ENCODE peak calls at places on chromosomes 16 and 17, in seven cellular contexts. U, S, Y, C, K, I and B are unnamed samples.

GRCh38 chr16:90046122-90046970 is 27.1 kb upstream of the DBNDD1 start:
- DNase-seq in U (peak; percentile 95), S (no peak), Y (no peak), C (no peak), K (no peak), I (no peak), B (no peak)

GRCh38 chr17:68906638-68907037 is 48.6 kb downstream of the ABCA8 start:
- DNase-seq in U (peak; percentile 42), S (no peak), Y (no peak), C (no peak), K (no peak), I (peak; percentile 46), B (no peak)

GRCh38 chr17:44901323-44901965 is 2.2 kb upstream of the EFTUD2 start:
- DNase-seq in U (no peak), S (no peak), Y (no peak), C (no peak), K (peak; percentile 20), I (no peak), B (no peak)

GRCh38 chr17:80992077-80992947 is 671 bp downstream of the CHMP6 start:
- DNase-seq in U (peak; percentile 57), S (no peak), Y (peak; percentile 23), C (no peak), K (peak; percentile 65), I (no peak), B (peak; percentile 89)

GRCh38 chr17:40516581-40517285 is 15.3 kb upstream of the TNS4 start:
- DNase-seq in U (no peak), S (no peak), Y (peak; percentile 46), C (no peak), K (peak; percentile 65), I (peak; percentile 62), B (no peak)

GRCh38 chr16:82199209-82199608 is 29.2 kb upstream of the MPHOSPH6 start:
- DNase-seq in U (no peak), S (no peak), Y (no peak), C (no peak), K (no peak), I (no peak), B (no peak)

GRCh38 chr17:42185497-42185860 is 227 bp upstream of the HCRT start:
- DNase-seq in U (no peak), S (no peak), Y (no peak), C (no peak), K (peak; percentile 59), I (no peak), B (no peak)

GRCh38 chr17:68491864-68492263 is 20.4 kb upstream of the PRKAR1A start:
- DNase-seq in U (no peak), S (no peak), Y (peak; percentile 45), C (peak; percentile 57), K (peak; percentile 78), I (no peak), B (peak; percentile 77)

GRCh38 chr16:1745181-1745899 is 26.0 kb downstream of the NME3 start:
- DNase-seq in U (no peak), S (no peak), Y (no peak), C (no peak), K (no peak), I (no peak), B (peak; percentile 71)

GRCh38 chr16:56368545-56368944 is 56.8 kb downstream of the AMFR start:
- DNase-seq in U (no peak), S (no peak), Y (no peak), C (no peak), K (no peak), I (no peak), B (no peak)

GRCh38 chr17:416293-417206 is 63.9 kb upstream of the RPH3AL start:
- DNase-seq in U (no peak), S (no peak), Y (peak; percentile 64), C (peak; percentile 30), K (no peak), I (no peak), B (no peak)

GRCh38 chr16:72210571-72210970 is 38.6 kb upstream of the PMFBP1 start:
- DNase-seq in U (no peak), S (no peak), Y (no peak), C (no peak), K (no peak), I (no peak), B (no peak)

GRCh38 chr17:76088868-76089576 is 10.0 kb downstream of the ZACN start:
- DNase-seq in U (no peak), S (no peak), Y (no peak), C (no peak), K (no peak), I (no peak), B (no peak)

GRCh38 chr17:38424297-38424972 is 3.8 kb upstream of the ARHGAP23 start:
- DNase-seq in U (no peak), S (no peak), Y (no peak), C (no peak), K (no peak), I (no peak), B (no peak)

GRCh38 chr17:79933863-79934652 is 94.8 kb upstream of the CBX4 start:
- DNase-seq in U (no peak), S (no peak), Y (peak; percentile 73), C (peak; percentile 71), K (no peak), I (no peak), B (peak; percentile 73)

GRCh38 chr17:60352071-60352470 is 39.9 kb downstream of the USP32 start:
- DNase-seq in U (no peak), S (no peak), Y (no peak), C (no peak), K (no peak), I (no peak), B (no peak)

GRCh38 chr16:67873435-67874146 is 739 bp downstream of the EDC4 start:
- DNase-seq in U (peak; percentile 36), S (no peak), Y (peak; percentile 28), C (no peak), K (no peak), I (no peak), B (no peak)

GRCh38 chr16:84543931-84544776 is 39.7 kb upstream of the MEAK7 start:
- DNase-seq in U (no peak), S (no peak), Y (peak; percentile 27), C (no peak), K (no peak), I (no peak), B (no peak)

GRCh38 chr17:19410875-19411291 is at the start of gene RNF112:
- DNase-seq in U (peak; percentile 74), S (no peak), Y (no peak), C (no peak), K (no peak), I (no peak), B (no peak)

GRCh38 chr16:86567701-86568571 is 1.3 kb downstream of the FOXC2 start:
- DNase-seq in U (peak; percentile 66), S (no peak), Y (no peak), C (no peak), K (no peak), I (no peak), B (peak; percentile 85)

GRCh38 chr17:79087428-79088143 is 13.0 kb downstream of the ENGASE start:
- DNase-seq in U (peak; percentile 85), S (no peak), Y (peak; percentile 76), C (peak; percentile 79), K (peak; percentile 81), I (peak; percentile 31), B (peak; percentile 61)

GRCh38 chr17:34730816-34731215 is 151.4 kb downstream of the TMEM132E start:
- DNase-seq in U (no peak), S (no peak), Y (no peak), C (no peak), K (no peak), I (no peak), B (no peak)

GRCh38 chr17:17940451-17940911 is 31.7 kb downstream of the TOM1L2 start:
- DNase-seq in U (no peak), S (no peak), Y (no peak), C (no peak), K (no peak), I (no peak), B (no peak)

GRCh38 chr17:42422412-42422957 is 571 bp downstream of the CAVIN1 start:
- DNase-seq in U (peak; percentile 70), S (no peak), Y (no peak), C (peak; percentile 27), K (no peak), I (no peak), B (no peak)

GRCh38 chr16:68985855-68986254 is 119.6 kb upstream of the HAS3 start:
- DNase-seq in U (no peak), S (no peak), Y (no peak), C (no peak), K (no peak), I (peak; percentile 51), B (no peak)

GRCh38 chr17:45318561-45319230 is 1.9 kb upstream of the MAP3K14 start:
- DNase-seq in U (no peak), S (no peak), Y (no peak), C (peak; percentile 56), K (no peak), I (no peak), B (no peak)

GRCh38 chr17:78249836-78250806 is 18.7 kb downstream of the TMEM235 start:
- DNase-seq in U (no peak), S (no peak), Y (no peak), C (no peak), K (no peak), I (no peak), B (no peak)

GRCh38 chr17:64787921-64788271 is 125.8 kb upstream of the SMURF2 start:
- DNase-seq in U (no peak), S (no peak), Y (no peak), C (no peak), K (peak; percentile 64), I (no peak), B (no peak)

GRCh38 chr17:80372922-80373570 is 41.9 kb upstream of the ENDOV start:
- DNase-seq in U (no peak), S (no peak), Y (no peak), C (no peak), K (peak; percentile 59), I (no peak), B (no peak)

GRCh38 chr17:16453493-16453851 is 38.1 kb downstream of the TRPV2 start:
- DNase-seq in U (no peak), S (no peak), Y (no peak), C (no peak), K (no peak), I (no peak), B (no peak)
- TF ChIP-seq POLR2AphosphoS5 in U (no peak), S (no peak), Y (no peak), C (no peak), K (no peak), I (no peak), B (no peak)

GRCh38 chr17:31570231-31570630 is 178.8 kb downstream of the RAB11FIP4 start:
- DNase-seq in U (no peak), S (no peak), Y (no peak), C (no peak), K (no peak), I (no peak), B (no peak)
- H3K4me1 ChIP-seq in U (peaks cover 7% of the 10 kb centered on the region), S (peaks cover 81% of the 10 kb centered on the region), Y (peaks cover 31% of the 10 kb centered on the region), C (peaks cover 58% of the 10 kb centered on the region), K (peaks cover 60% of the 10 kb centered on the region), I (peaks cover 21% of the 10 kb centered on the region), B (peaks cover 37% of the 10 kb centered on the region)

GRCh38 chr16:88669986-88670385 is 7.1 kb upstream of the MVD start:
- DNase-seq in U (no peak), S (no peak), Y (no peak), C (no peak), K (peak; percentile 64), I (no peak), B (no peak)
- TF ChIP-seq POLR2AphosphoS5 in U (no peak), S (no peak), Y (no peak), C (no peak), K (no peak), I (no peak), B (no peak)

DNA sequence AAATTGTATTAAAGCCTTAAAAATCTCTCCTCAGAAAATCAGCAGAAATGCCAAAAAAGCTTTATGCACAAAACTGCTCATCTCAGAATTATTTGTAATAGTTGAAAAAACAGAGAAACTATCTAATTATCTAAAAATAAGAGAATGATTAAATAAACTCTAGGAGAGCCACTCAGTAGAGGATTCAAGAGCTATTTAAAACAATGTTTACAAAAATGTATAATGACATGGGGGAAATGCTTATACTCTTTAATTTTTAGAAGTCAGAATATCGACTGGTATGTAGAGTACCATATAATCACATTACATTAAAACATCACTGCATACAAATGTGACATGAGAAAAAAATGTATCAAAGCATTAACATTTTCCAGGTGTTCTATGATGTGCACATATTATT is 11.9 kb downstream of the CLEC19A start:
- DNase-seq in U (no peak), S (no peak), Y (no peak), C (no peak), K (no peak), I (no peak), B (no peak)
- H3K4me1 ChIP-seq in U (peaks cover 5% of the 10 kb centered on the region), S (no peaks in the 10 kb centered on the region), Y (no peaks in the 10 kb centered on the region), C (peaks cover 3% of the 10 kb centered on the region), K (no peaks in the 10 kb centered on the region), I (no peaks in the 10 kb centered on the region), B (no peaks in the 10 kb centered on the region)